ENCODE peak calls at places on chromosomes 4 and X, in nine cellular contexts. One of them, this sample, is unnamed. For H3K4me1, the result is how much of the 10 kb centered on the place peaks cover.

GRCh38 chrX:12239356-12240082 is 101.2 kb downstream of the FRMPD4 start:
- DNase-seq in neural progenitor cell: no peak
- DNase-seq in PC-3: no peak
- DNase-seq in fibroblast of lung: no peak
- DNase-seq in psoas muscle: no peak
- DNase-seq in IMR-90: peak
- DNase-seq in CD8-positive, alpha-beta T cell: no peak
- DNase-seq in A673: no peak
- DNase-seq in left ventricle myocardium inferior: no peak
- DNase-seq in this sample: no peak

GRCh38 chr4:149631629-149632028 is 184.0 kb downstream of the IQCM start:
- DNase-seq in neural progenitor cell: no peak
- DNase-seq in PC-3: no peak
- DNase-seq in fibroblast of lung: no peak
- DNase-seq in psoas muscle: no peak
- DNase-seq in IMR-90: no peak
- DNase-seq in CD8-positive, alpha-beta T cell: no peak
- DNase-seq in A673: no peak
- DNase-seq in left ventricle myocardium inferior: no peak
- DNase-seq in this sample: no peak

GRCh38 chr4:138241281-138242075 is 671 bp downstream of the SLC7A11 start:
- DNase-seq in neural progenitor cell: peak
- DNase-seq in PC-3: peak
- DNase-seq in fibroblast of lung: peak
- DNase-seq in psoas muscle: no peak
- DNase-seq in IMR-90: peak
- DNase-seq in CD8-positive, alpha-beta T cell: no peak
- DNase-seq in A673: peak
- DNase-seq in left ventricle myocardium inferior: no peak
- DNase-seq in this sample: no peak

GRCh38 chrX:13123857-13124345 is 79.5 kb upstream of the FAM9C start:
- DNase-seq in neural progenitor cell: no peak
- DNase-seq in PC-3: peak
- DNase-seq in fibroblast of lung: peak
- DNase-seq in psoas muscle: no peak
- DNase-seq in IMR-90: peak
- DNase-seq in CD8-positive, alpha-beta T cell: no peak
- DNase-seq in A673: no peak
- DNase-seq in left ventricle myocardium inferior: no peak
- DNase-seq in this sample: no peak

GRCh38 chr4:140423106-140423505 is 4.3 kb downstream of the CLGN start:
- DNase-seq in neural progenitor cell: no peak
- DNase-seq in PC-3: peak
- DNase-seq in fibroblast of lung: peak
- DNase-seq in psoas muscle: no peak
- DNase-seq in IMR-90: peak
- DNase-seq in CD8-positive, alpha-beta T cell: no peak
- DNase-seq in A673: no peak
- DNase-seq in left ventricle myocardium inferior: no peak
- DNase-seq in this sample: no peak

GRCh38 chrX:133335027-133335426 is 80.3 kb downstream of the GPC4 start:
- DNase-seq in neural progenitor cell: peak
- DNase-seq in PC-3: peak
- DNase-seq in fibroblast of lung: peak
- DNase-seq in psoas muscle: no peak
- DNase-seq in IMR-90: peak
- DNase-seq in CD8-positive, alpha-beta T cell: no peak
- DNase-seq in A673: peak
- DNase-seq in left ventricle myocardium inferior: no peak
- DNase-seq in this sample: no peak

GRCh38 chrX:19334945-19335626 is 8.6 kb upstream of the PDHA1 start:
- DNase-seq in neural progenitor cell: peak
- DNase-seq in PC-3: peak
- DNase-seq in fibroblast of lung: peak
- DNase-seq in psoas muscle: no peak
- DNase-seq in IMR-90: peak
- DNase-seq in CD8-positive, alpha-beta T cell: no peak
- DNase-seq in A673: peak
- DNase-seq in left ventricle myocardium inferior: no peak
- DNase-seq in this sample: no peak

GRCh38 chrX:49155243-49155899 is 7.2 kb upstream of the MAGIX start:
- DNase-seq in neural progenitor cell: peak
- DNase-seq in PC-3: peak
- DNase-seq in fibroblast of lung: peak
- DNase-seq in psoas muscle: no peak
- DNase-seq in IMR-90: peak
- DNase-seq in CD8-positive, alpha-beta T cell: no peak
- DNase-seq in A673: peak
- DNase-seq in left ventricle myocardium inferior: no peak
- DNase-seq in this sample: no peak

GRCh38 chr4:684611-685010 is 4.3 kb downstream of the SLC49A3 start:
- DNase-seq in neural progenitor cell: no peak
- DNase-seq in PC-3: no peak
- DNase-seq in fibroblast of lung: no peak
- DNase-seq in psoas muscle: no peak
- DNase-seq in IMR-90: no peak
- DNase-seq in CD8-positive, alpha-beta T cell: no peak
- DNase-seq in A673: no peak
- DNase-seq in left ventricle myocardium inferior: no peak
- DNase-seq in this sample: no peak

GRCh38 chr4:44738615-44739014 is 12.3 kb upstream of the GNPDA2 start:
- DNase-seq in neural progenitor cell: no peak
- DNase-seq in PC-3: no peak
- DNase-seq in fibroblast of lung: peak
- DNase-seq in psoas muscle: no peak
- DNase-seq in IMR-90: no peak
- DNase-seq in CD8-positive, alpha-beta T cell: no peak
- DNase-seq in A673: peak
- DNase-seq in left ventricle myocardium inferior: no peak
- DNase-seq in this sample: no peak

GRCh38 chrX:84118769-84119168 is 69.2 kb downstream of the RPS6KA6 start:
- DNase-seq in neural progenitor cell: no peak
- DNase-seq in PC-3: peak
- DNase-seq in fibroblast of lung: no peak
- DNase-seq in psoas muscle: no peak
- DNase-seq in IMR-90: no peak
- DNase-seq in CD8-positive, alpha-beta T cell: no peak
- DNase-seq in A673: no peak
- DNase-seq in left ventricle myocardium inferior: no peak
- DNase-seq in this sample: no peak

GRCh38 chr4:8343051-8343966 is 73.8 kb downstream of the HTRA3 start:
- DNase-seq in neural progenitor cell: no peak
- DNase-seq in PC-3: no peak
- DNase-seq in fibroblast of lung: no peak
- DNase-seq in psoas muscle: peak
- DNase-seq in IMR-90: no peak
- DNase-seq in CD8-positive, alpha-beta T cell: no peak
- DNase-seq in A673: no peak
- DNase-seq in left ventricle myocardium inferior: peak
- DNase-seq in this sample: no peak

GRCh38 chrX:6363193-6363592 is 134.5 kb upstream of the NLGN4X start:
- DNase-seq in neural progenitor cell: no peak
- DNase-seq in PC-3: no peak
- DNase-seq in fibroblast of lung: no peak
- DNase-seq in psoas muscle: no peak
- DNase-seq in IMR-90: no peak
- DNase-seq in CD8-positive, alpha-beta T cell: no peak
- DNase-seq in A673: peak
- DNase-seq in left ventricle myocardium inferior: no peak
- DNase-seq in this sample: no peak

GRCh38 chr4:169361741-169362140 is 91.0 kb upstream of the SH3RF1 start:
- DNase-seq in neural progenitor cell: no peak
- DNase-seq in PC-3: no peak
- DNase-seq in fibroblast of lung: no peak
- DNase-seq in psoas muscle: no peak
- DNase-seq in IMR-90: no peak
- DNase-seq in CD8-positive, alpha-beta T cell: no peak
- DNase-seq in A673: no peak
- DNase-seq in left ventricle myocardium inferior: no peak
- DNase-seq in this sample: no peak

GRCh38 chrX:100687546-100687945 is 43.5 kb downstream of the SRPX2 start:
- DNase-seq in neural progenitor cell: no peak
- DNase-seq in PC-3: no peak
- DNase-seq in fibroblast of lung: no peak
- DNase-seq in psoas muscle: no peak
- DNase-seq in IMR-90: no peak
- DNase-seq in CD8-positive, alpha-beta T cell: no peak
- DNase-seq in A673: no peak
- DNase-seq in left ventricle myocardium inferior: no peak
- DNase-seq in this sample: no peak
- H3K27ac ChIP-seq in neural progenitor cell: no peak
- H3K27ac ChIP-seq in PC-3: no peak
- H3K27ac ChIP-seq in fibroblast of lung: no peak
- H3K27ac ChIP-seq in psoas muscle: no peak
- H3K27ac ChIP-seq in IMR-90: no peak
- H3K27ac ChIP-seq in CD8-positive, alpha-beta T cell: no peak
- H3K27ac ChIP-seq in A673: no peak
- H3K27ac ChIP-seq in left ventricle myocardium inferior: no peak
- H3K27ac ChIP-seq in this sample: no peak

DNA sequence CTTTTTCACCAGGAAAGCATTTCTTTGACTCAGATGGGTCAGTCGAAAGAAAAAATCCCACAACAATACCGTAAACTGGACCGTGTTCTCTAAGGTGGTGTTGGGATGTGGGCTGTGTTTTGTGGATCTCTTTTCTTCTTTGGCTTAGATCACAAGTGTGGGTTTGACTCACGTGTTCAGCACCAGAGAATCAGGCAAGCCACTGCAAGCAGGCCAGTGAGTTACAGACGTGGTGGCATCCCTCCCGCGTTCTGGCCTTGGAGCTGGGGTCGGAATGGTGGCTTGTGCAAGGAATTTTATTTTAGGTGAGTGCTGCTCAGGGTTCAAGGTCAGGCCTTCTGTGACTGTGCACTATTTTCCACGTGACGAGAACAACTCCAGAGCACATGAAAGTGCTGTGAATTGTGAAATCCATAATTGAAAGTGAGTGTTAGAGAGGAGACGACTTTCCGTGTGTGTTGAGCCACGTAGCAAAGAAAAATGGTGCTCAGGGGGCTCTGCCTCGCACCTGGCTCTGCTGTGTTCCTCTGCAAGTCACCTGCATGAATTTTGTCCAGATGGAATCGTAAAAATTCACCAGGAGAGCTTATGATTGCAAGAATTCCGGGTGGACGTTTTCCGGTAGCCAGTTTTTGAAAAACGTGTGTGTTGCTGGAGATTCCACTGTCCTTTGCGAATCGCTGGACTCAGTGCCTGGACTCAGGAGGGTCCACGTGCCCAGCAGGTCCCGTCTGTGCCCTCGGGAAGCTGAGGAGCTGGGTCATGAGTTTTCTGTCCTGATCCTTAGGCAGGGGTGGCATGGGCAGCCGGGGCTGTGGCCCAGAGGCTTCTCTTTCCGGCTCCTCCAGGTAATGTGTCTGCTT is 33.6 kb upstream of the HGFAC start:
- DNase-seq in neural progenitor cell: no peak
- DNase-seq in PC-3: no peak
- DNase-seq in fibroblast of lung: no peak
- DNase-seq in psoas muscle: peak
- DNase-seq in IMR-90: no peak
- DNase-seq in CD8-positive, alpha-beta T cell: no peak
- DNase-seq in A673: no peak
- DNase-seq in left ventricle myocardium inferior: no peak
- DNase-seq in this sample: no peak
- H3K4me1 ChIP-seq in neural progenitor cell: under half
- H3K4me1 ChIP-seq in PC-3: under half
- H3K4me1 ChIP-seq in fibroblast of lung: under half
- H3K4me1 ChIP-seq in psoas muscle: under half
- H3K4me1 ChIP-seq in IMR-90: under half
- H3K4me1 ChIP-seq in CD8-positive, alpha-beta T cell: under half
- H3K4me1 ChIP-seq in A673: under half
- H3K4me1 ChIP-seq in left ventricle myocardium inferior: under half
- H3K4me1 ChIP-seq in this sample: under half

GRCh38 chr4:77662396-77662795 is 56.8 kb downstream of the CXCL13 start:
- DNase-seq in neural progenitor cell: no peak
- DNase-seq in PC-3: no peak
- DNase-seq in fibroblast of lung: no peak
- DNase-seq in psoas muscle: no peak
- DNase-seq in IMR-90: no peak
- DNase-seq in CD8-positive, alpha-beta T cell: no peak
- DNase-seq in A673: no peak
- DNase-seq in left ventricle myocardium inferior: no peak
- DNase-seq in this sample: no peak

GRCh38 chr4:77671051-77671450 is 65.4 kb downstream of the CXCL13 start:
- DNase-seq in neural progenitor cell: no peak
- DNase-seq in PC-3: no peak
- DNase-seq in fibroblast of lung: no peak
- DNase-seq in psoas muscle: no peak
- DNase-seq in IMR-90: no peak
- DNase-seq in CD8-positive, alpha-beta T cell: no peak
- DNase-seq in A673: no peak
- DNase-seq in left ventricle myocardium inferior: no peak
- DNase-seq in this sample: no peak

GRCh38 chr4:77669911-77670590 is 64.4 kb downstream of the CXCL13 start:
- DNase-seq in neural progenitor cell: no peak
- DNase-seq in PC-3: no peak
- DNase-seq in fibroblast of lung: no peak
- DNase-seq in psoas muscle: no peak
- DNase-seq in IMR-90: no peak
- DNase-seq in CD8-positive, alpha-beta T cell: no peak
- DNase-seq in A673: no peak
- DNase-seq in left ventricle myocardium inferior: no peak
- DNase-seq in this sample: no peak

DNA sequence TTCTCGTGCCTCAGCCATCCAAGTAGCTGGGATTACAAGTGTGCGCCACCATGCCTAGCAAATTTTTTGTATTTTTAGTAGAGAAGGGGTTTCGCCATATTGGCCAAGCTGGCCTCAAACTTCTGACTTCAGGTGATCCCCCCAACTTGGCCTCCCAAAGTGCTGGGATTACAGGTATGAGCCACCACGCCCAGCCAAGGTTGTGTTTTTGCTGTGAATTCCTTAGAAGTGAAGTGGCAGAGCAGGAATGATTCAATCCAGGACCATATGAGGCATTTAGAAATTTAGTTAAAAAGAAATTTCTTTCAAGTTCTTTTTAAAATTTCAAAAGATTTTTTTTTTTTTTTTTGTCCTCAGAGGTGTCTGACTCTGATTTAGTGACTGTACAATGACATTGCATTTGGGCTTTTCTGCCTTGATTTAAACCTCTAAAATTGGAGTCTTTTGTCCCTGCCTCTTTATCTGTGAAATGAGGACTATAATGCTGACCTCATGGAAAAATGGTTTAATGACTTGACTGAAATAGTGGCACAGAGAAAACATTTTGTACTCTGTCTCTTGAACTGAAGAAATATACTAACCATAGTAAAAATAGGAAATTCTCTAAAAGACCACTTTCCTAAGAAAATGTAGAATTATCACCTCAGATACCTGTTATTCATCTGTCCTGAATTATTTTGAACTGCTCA is 59.9 kb downstream of the CXCL13 start:
- DNase-seq in neural progenitor cell: no peak
- DNase-seq in PC-3: peak
- DNase-seq in fibroblast of lung: no peak
- DNase-seq in psoas muscle: no peak
- DNase-seq in IMR-90: no peak
- DNase-seq in CD8-positive, alpha-beta T cell: no peak
- DNase-seq in A673: no peak
- DNase-seq in left ventricle myocardium inferior: no peak
- DNase-seq in this sample: no peak
- TF ChIP-seq CTCF in neural progenitor cell: no peak
- TF ChIP-seq CTCF in PC-3: no peak
- TF ChIP-seq CTCF in fibroblast of lung: no peak
- TF ChIP-seq CTCF in psoas muscle: no peak
- TF ChIP-seq CTCF in IMR-90: no peak
- TF ChIP-seq CTCF in CD8-positive, alpha-beta T cell: no peak
- TF ChIP-seq CTCF in A673: no peak
- TF ChIP-seq CTCF in left ventricle myocardium inferior: no peak
- TF ChIP-seq CTCF in this sample: no peak

GRCh38 chr4:87031946-87032345 is 97.1 kb downstream of the AFF1 start:
- DNase-seq in neural progenitor cell: peak
- DNase-seq in PC-3: no peak
- DNase-seq in fibroblast of lung: no peak
- DNase-seq in psoas muscle: no peak
- DNase-seq in IMR-90: no peak
- DNase-seq in CD8-positive, alpha-beta T cell: no peak
- DNase-seq in A673: no peak
- DNase-seq in left ventricle myocardium inferior: no peak
- DNase-seq in this sample: no peak
- H3K27ac ChIP-seq in neural progenitor cell: peak
- H3K27ac ChIP-seq in PC-3: no peak
- H3K27ac ChIP-seq in fibroblast of lung: no peak
- H3K27ac ChIP-seq in psoas muscle: peak
- H3K27ac ChIP-seq in IMR-90: no peak
- H3K27ac ChIP-seq in CD8-positive, alpha-beta T cell: no peak
- H3K27ac ChIP-seq in A673: no peak
- H3K27ac ChIP-seq in left ventricle myocardium inferior: peak
- H3K27ac ChIP-seq in this sample: no peak